ENCODE peak calls at places on chromosome 16, in nine cellular contexts. X, T, Y, J, C, H, O, Z and E are unnamed samples. For H3K36me3 and H3K4me1, the result is how much of the 10 kb centered on the place peaks cover.

GRCh38 chr16:85522842-85523601 is 90.1 kb upstream of the GSE1 start:
- DNase-seq in X (no peak), T (peak), Y (no peak), J (no peak), C (no peak), H (peak), O (no peak), Z (peak), E (peak)

GRCh38 chr16:85284138-85284897 is 172.0 kb upstream of the CIBAR2 start:
- DNase-seq in X (no peak), T (no peak), Y (no peak), J (no peak), C (no peak), H (no peak), O (no peak), Z (no peak), E (no peak)

GRCh38 chr16:12147681-12148479 is 171.3 kb downstream of the SNX29 start:
- DNase-seq in X (no peak), T (no peak), Y (no peak), J (no peak), C (peak), H (no peak), O (no peak), Z (no peak), E (no peak)

GRCh38 chr16:19863990-19864389 is 20.7 kb downstream of the GPRC5B start:
- DNase-seq in X (no peak), T (no peak), Y (no peak), J (no peak), C (no peak), H (no peak), O (no peak), Z (no peak), E (no peak)

GRCh38 chr16:75105306-75106061 is 11.1 kb downstream of the LDHD start:
- DNase-seq in X (peak), T (peak), Y (peak), J (no peak), C (peak), H (no peak), O (no peak), Z (no peak), E (peak)

GRCh38 chr16:2035431-2036199 is 8.9 kb downstream of the NHERF2 start:
- DNase-seq in X (peak), T (peak), Y (peak), J (no peak), C (peak), H (peak), O (peak), Z (peak), E (peak)

GRCh38 chr16:89581861-89582563 is 6.5 kb downstream of the CPNE7 start:
- DNase-seq in X (no peak), T (peak), Y (peak), J (no peak), C (no peak), H (peak), O (no peak), Z (peak), E (no peak)

GRCh38 chr16:55562936-55563335 is 3.5 kb upstream of the CAPNS2 start:
- DNase-seq in X (no peak), T (no peak), Y (no peak), J (no peak), C (no peak), H (no peak), O (no peak), Z (no peak), E (no peak)

GRCh38 chr16:4344659-4345438 is 6.3 kb downstream of the PAM16 start:
- DNase-seq in X (no peak), T (no peak), Y (no peak), J (no peak), C (no peak), H (peak), O (no peak), Z (peak), E (no peak)

GRCh38 chr16:79210629-79211028 is 389.9 kb downstream of the MAF start:
- DNase-seq in X (no peak), T (no peak), Y (no peak), J (no peak), C (no peak), H (no peak), O (no peak), Z (no peak), E (no peak)

DNA sequence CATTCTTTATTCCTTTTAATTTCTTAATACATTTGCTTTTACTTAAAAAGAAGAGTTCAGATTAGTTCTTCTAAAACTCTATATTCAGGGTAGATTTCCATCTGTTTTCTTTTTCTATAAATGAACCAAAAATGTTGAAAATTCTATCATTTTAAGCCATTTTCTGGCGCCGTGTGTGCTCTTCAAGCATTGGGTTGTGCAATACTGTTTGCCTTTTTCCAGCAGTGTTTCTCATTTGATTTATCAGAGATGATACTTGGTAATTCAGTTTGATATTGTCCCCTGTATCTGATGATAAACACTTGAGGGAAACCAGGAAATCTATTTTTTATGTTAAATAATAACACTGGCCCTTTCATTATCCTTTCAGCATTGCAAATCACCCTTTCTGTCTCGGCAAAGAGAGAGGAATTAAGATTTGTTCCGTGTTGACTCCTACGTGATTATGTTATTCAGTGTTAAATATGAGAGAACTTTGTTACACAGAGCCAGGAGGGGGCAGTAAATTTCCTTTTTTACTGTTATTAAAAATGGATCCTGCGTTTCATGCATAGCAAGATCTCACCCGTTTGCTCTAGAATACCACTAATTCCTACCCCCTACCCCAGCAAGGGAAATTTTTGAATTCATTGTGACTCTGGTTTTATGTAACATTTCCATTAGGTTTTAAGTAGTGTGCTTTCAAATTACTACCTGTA is 606.9 kb upstream of the RBFOX1 start:
- DNase-seq in X (no peak), T (no peak), Y (no peak), J (peak), C (no peak), H (no peak), O (peak), Z (no peak), E (no peak)
- TF ChIP-seq CTCF in X (no peak), T (no peak), Y (peak), J (no peak), C (peak), H (no peak), O (no peak), Z (no peak), E (no peak)

GRCh38 chr16:88390760-88391496 is 8.2 kb downstream of the ZNF469 start:
- DNase-seq in X (no peak), T (peak), Y (peak), J (no peak), C (no peak), H (no peak), O (no peak), Z (no peak), E (no peak)
- H3K36me3 ChIP-seq in X (under half), T (under half), Y (under half), J (under half), C (under half), H (under half), O (under half), Z (under half), E (under half)

GRCh38 chr16:57141822-57142631 is 43.8 kb downstream of the PSME3IP1 start:
- DNase-seq in X (no peak), T (no peak), Y (no peak), J (no peak), C (no peak), H (peak), O (no peak), Z (no peak), E (peak)
- H3K4me1 ChIP-seq in X (under half), T (under half), Y (under half), J (under half), C (under half), H (under half), O (under half), Z (under half), E (under half)

GRCh38 chr16:59252317-59252716 is 518.2 kb upstream of the GOT2 start:
- DNase-seq in X (no peak), T (no peak), Y (no peak), J (peak), C (no peak), H (no peak), O (no peak), Z (no peak), E (no peak)

DNA sequence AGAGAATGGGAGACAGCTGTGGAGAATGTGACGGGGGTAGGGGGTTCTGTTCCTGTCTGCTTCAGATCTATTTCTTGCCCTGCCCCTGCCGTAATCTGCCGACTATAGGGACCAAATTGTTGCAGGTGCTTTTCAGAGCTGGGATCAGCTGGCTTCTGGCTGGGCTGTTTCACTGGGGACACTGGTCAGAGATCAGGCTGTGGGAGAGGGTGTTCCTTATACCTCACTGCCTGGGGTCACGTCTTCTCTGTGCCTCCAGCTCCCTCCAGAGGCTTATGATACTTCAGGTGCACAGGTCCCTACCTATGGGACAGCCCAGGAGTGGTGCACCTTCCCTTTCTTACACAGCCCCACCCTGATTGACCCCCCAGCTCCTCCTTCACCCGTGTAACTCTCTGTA is 514.9 kb upstream of the GOT2 start:
- DNase-seq in X (no peak), T (no peak), Y (no peak), J (peak), C (peak), H (no peak), O (no peak), Z (no peak), E (no peak)
- TF ChIP-seq CTCF in X (no peak), T (no peak), Y (no peak), J (no peak), C (peak), H (no peak), O (no peak), Z (no peak), E (no peak)

GRCh38 chr16:13594798-13595197 is 325.2 kb upstream of the ERCC4 start:
- DNase-seq in X (no peak), T (no peak), Y (no peak), J (no peak), C (peak), H (no peak), O (no peak), Z (no peak), E (no peak)
- H3K36me3 ChIP-seq in X (under half), T (under half), Y (under half), J (under half), C (under half), H (under half), O (under half), Z (under half), E (under half)

GRCh38 chr16:16018705-16019104 is 69.3 kb downstream of the ABCC1 start:
- DNase-seq in X (no peak), T (no peak), Y (peak), J (no peak), C (no peak), H (peak), O (no peak), Z (no peak), E (no peak)

GRCh38 chr16:16015849-16016248 is 66.4 kb downstream of the ABCC1 start:
- DNase-seq in X (no peak), T (no peak), Y (peak), J (no peak), C (no peak), H (no peak), O (no peak), Z (no peak), E (no peak)

GRCh38 chr16:16019488-16019887 is 70.1 kb downstream of the ABCC1 start:
- DNase-seq in X (no peak), T (no peak), Y (peak), J (no peak), C (no peak), H (peak), O (no peak), Z (no peak), E (peak)

GRCh38 chr16:16016388-16016964 is 67.1 kb downstream of the ABCC1 start:
- DNase-seq in X (no peak), T (no peak), Y (peak), J (no peak), C (no peak), H (no peak), O (no peak), Z (no peak), E (no peak)

GRCh38 chr16:16017812-16018211 is 68.4 kb downstream of the ABCC1 start:
- DNase-seq in X (no peak), T (no peak), Y (peak), J (no peak), C (no peak), H (peak), O (no peak), Z (no peak), E (no peak)
- H3K4me1 ChIP-seq in X (under half), T (under half), Y (under half), J (under half), C (under half), H (under half), O (under half), Z (half or more), E (under half)